ENCODE peak calls at places on chromosomes 4 and X, in nine cellular contexts. O is GM23338, D is HCT116, J is PC-3, F is hepatocyte, K is neural progenitor cell, U is GM23248, Y is SK-N-SH, P is MM.1S. B is an unnamed sample.

GRCh38 chrX:113470166-113470565 is 629.5 kb upstream of the AMOT start:
- DNase-seq in O (peak), D (no peak), J (no peak), F (no peak), K (no peak), U (no peak), Y (no peak), P (no peak), B (no peak)

GRCh38 chr4:82753238-82753637 is 45.4 kb downstream of the SCD5 start:
- DNase-seq in O (no peak), D (no peak), J (no peak), F (peak), K (no peak), U (no peak), Y (peak), P (no peak), B (no peak)

GRCh38 chr4:37685211-37685725 is 908 bp downstream of the RELL1 start:
- DNase-seq in O (peak), D (no peak), J (no peak), F (peak), K (peak), U (peak), Y (no peak), P (peak), B (peak)

GRCh38 chrX:149950681-149951080 is 12.4 kb upstream of the EOLA2 start:
- DNase-seq in O (peak), D (peak), J (peak), F (peak), K (peak), U (peak), Y (peak), P (peak), B (peak)

GRCh38 chrX:45006002-45006800 is 133.2 kb downstream of the KDM6A start:
- DNase-seq in O (peak), D (peak), J (peak), F (no peak), K (no peak), U (peak), Y (no peak), P (no peak), B (no peak)

GRCh38 chrX:9465380-9466114 is 689 bp downstream of the TBL1X start:
- DNase-seq in O (peak), D (no peak), J (no peak), F (peak), K (peak), U (peak), Y (peak), P (peak), B (peak)

GRCh38 chr4:73599182-73599581 is 21.1 kb downstream of the RASSF6 start:
- DNase-seq in O (peak), D (peak), J (peak), F (peak), K (peak), U (peak), Y (no peak), P (peak), B (peak)

GRCh38 chrX:136250191-136251041 is 784 bp downstream of the MAP7D3 start:
- DNase-seq in O (peak), D (no peak), J (no peak), F (peak), K (peak), U (peak), Y (no peak), P (no peak), B (peak)

GRCh38 chr4:112277220-112277619 is 8.5 kb downstream of the TIFA start:
- DNase-seq in O (no peak), D (no peak), J (no peak), F (no peak), K (no peak), U (no peak), Y (no peak), P (no peak), B (no peak)

GRCh38 chrX:45445745-45446412 is 245.2 kb upstream of the DIPK2B start:
- DNase-seq in O (no peak), D (peak), J (peak), F (peak), K (no peak), U (peak), Y (no peak), P (no peak), B (no peak)

GRCh38 chr4:6359536-6360308 is 90.1 kb downstream of the WFS1 start:
- DNase-seq in O (no peak), D (no peak), J (no peak), F (no peak), K (no peak), U (no peak), Y (no peak), P (no peak), B (no peak)

GRCh38 chrX:47900833-47901232 is 64.1 kb downstream of the ZNF81 start:
- DNase-seq in O (no peak), D (no peak), J (no peak), F (no peak), K (no peak), U (no peak), Y (no peak), P (no peak), B (peak)

GRCh38 chr4:46432923-46433322 is 43.0 kb upstream of the GABRA2 start:
- DNase-seq in O (no peak), D (no peak), J (peak), F (no peak), K (no peak), U (peak), Y (no peak), P (no peak), B (no peak)

GRCh38 chrX:155231163-155231562 is 14.9 kb downstream of the VBP1 start:
- DNase-seq in O (no peak), D (no peak), J (no peak), F (no peak), K (no peak), U (no peak), Y (no peak), P (peak), B (no peak)
- H3K4me3 ChIP-seq in O (no peak), D (no peak), J (no peak), F (no peak), K (no peak), U (no peak), Y (no peak), P (no peak), B (no peak)

GRCh38 chr4:183008492-183008891 is 90.6 kb upstream of the WWC2 start:
- DNase-seq in O (peak), D (no peak), J (no peak), F (no peak), K (peak), U (no peak), Y (no peak), P (no peak), B (no peak)
- H3K4me2 ChIP-seq in O (no peak), D (no peak), J (no peak), F (no peak), K (no peak), U (no peak), Y (no peak), P (no peak), B (no peak)

GRCh38 chr4:106021737-106022410 is 126.6 kb downstream of the NPNT start:
- DNase-seq in O (no peak), D (no peak), J (no peak), F (no peak), K (no peak), U (no peak), Y (no peak), P (no peak), B (no peak)
- TF ChIP-seq EZH2phosphoT487 in O (no peak), D (no peak), J (no peak), F (no peak), K (no peak), U (no peak), Y (no peak), P (no peak), B (no peak)

GRCh38 chrX:106378616-106379015 is 210.5 kb downstream of the PWWP3B start:
- DNase-seq in O (no peak), D (no peak), J (no peak), F (no peak), K (no peak), U (no peak), Y (no peak), P (peak), B (no peak)
- H3K4me3 ChIP-seq in O (no peak), D (no peak), J (no peak), F (no peak), K (no peak), U (no peak), Y (no peak), P (no peak), B (no peak)

GRCh38 chrX:1316527-1316926 is 20.1 kb upstream of the IL3RA start:
- DNase-seq in O (no peak), D (no peak), J (no peak), F (no peak), K (no peak), U (no peak), Y (no peak), P (no peak), B (no peak)
- H3K4me2 ChIP-seq in O (no peak), D (no peak), J (no peak), F (no peak), K (no peak), U (no peak), Y (no peak), P (no peak), B (no peak)

B was measured in OCI-LY7.